ENCODE peak calls at places on chromosomes 6 and 20, in four cellular contexts. B, D, N and X are unnamed samples.

GRCh38 chr6:53216301-53216700 is 67.7 kb upstream of the GCM1 start:
- DNase-seq in B (no peak), D (no peak), N (no peak), X (no peak)

GRCh38 chr20:63703471-63703975 is 4.3 kb downstream of the ARFRP1 start:
- DNase-seq in B (no peak), D (no peak), N (no peak), X (no peak)

GRCh38 chr20:55953201-55953600 is 52.1 kb downstream of the CBLN4 start:
- DNase-seq in B (no peak), D (no peak), N (no peak), X (no peak)

GRCh38 chr20:41854765-41855164 is 236.6 kb upstream of the CHD6 start:
- DNase-seq in B (no peak), D (no peak), N (no peak), X (no peak)

GRCh38 chr6:5712349-5713215 is 294.1 kb downstream of the NRN1 start:
- DNase-seq in B (no peak), D (no peak), N (no peak), X (no peak)

GRCh38 chr20:51326241-51326819 is 216.2 kb downstream of the NFATC2 start:
- DNase-seq in B (no peak), D (peak), N (peak), X (no peak)

GRCh38 chr6:47710295-47710694 is 11.9 kb downstream of the ADGRF4 start:
- DNase-seq in B (no peak), D (no peak), N (no peak), X (no peak)

GRCh38 chr6:24140572-24140971 is 14.6 kb downstream of the NRSN1 start:
- DNase-seq in B (no peak), D (no peak), N (no peak), X (no peak)

GRCh38 chr6:155212616-155213380 is 51.0 kb upstream of the CLDN20 start:
- DNase-seq in B (no peak), D (no peak), N (no peak), X (no peak)

GRCh38 chr20:40855269-40855668 is 166.2 kb upstream of the MAFB start:
- DNase-seq in B (no peak), D (no peak), N (no peak), X (no peak)

GRCh38 chr6:150352321-150353296 is 16.2 kb upstream of the IYD start:
- DNase-seq in B (no peak), D (peak), N (no peak), X (no peak)

GRCh38 chr20:13384132-13384531 is 163.1 kb downstream of the ISM1 start:
- DNase-seq in B (no peak), D (no peak), N (no peak), X (no peak)

GRCh38 chr20:2760381-2761305 is 39.8 kb downstream of the CPXM1 start:
- DNase-seq in B (no peak), D (no peak), N (no peak), X (peak)

GRCh38 chr20:44173116-44173515 is 13.9 kb downstream of the JPH2 start:
- DNase-seq in B (no peak), D (no peak), N (no peak), X (no peak)

GRCh38 chr6:144659202-144659731 is 374.1 kb downstream of the UTRN start:
- DNase-seq in B (no peak), D (peak), N (no peak), X (peak)

GRCh38 chr6:1554881-1555569 is 54.7 kb upstream of the FOXC1 start:
- DNase-seq in B (peak), D (peak), N (peak), X (peak)

GRCh38 chr6:138847884-138848283 is 52.0 kb downstream of the ECT2L start:
- DNase-seq in B (no peak), D (no peak), N (no peak), X (no peak)

GRCh38 chr20:50848341-50848808 is 53.5 kb downstream of the BCAS4 start:
- DNase-seq in B (no peak), D (peak), N (no peak), X (no peak)

GRCh38 chr6:8858854-8859257 is 423.5 kb upstream of the SLC35B3 start:
- DNase-seq in B (no peak), D (no peak), N (no peak), X (no peak)

GRCh38 chr6:136069119-136069518 is 181.0 kb downstream of the MTFR2 start:
- DNase-seq in B (no peak), D (peak), N (no peak), X (no peak)

GRCh38 chr6:20340056-20340455 is 61.6 kb upstream of the E2F3 start:
- DNase-seq in B (no peak), D (no peak), N (no peak), X (no peak)

GRCh38 chr6:104736545-104736944 is 123.2 kb downstream of the HACE1 start:
- DNase-seq in B (no peak), D (no peak), N (no peak), X (no peak)

GRCh38 chr20:16003310-16003709 is 569.9 kb downstream of the KIF16B start:
- DNase-seq in B (no peak), D (no peak), N (no peak), X (no peak)

GRCh38 chr20:33673411-33674293 is 576 bp downstream of the NECAB3 start:
- DNase-seq in B (no peak), D (no peak), N (no peak), X (no peak)

GRCh38 chr6:2731281-2731909 is 19.3 kb downstream of the MYLK4 start:
- DNase-seq in B (no peak), D (no peak), N (no peak), X (no peak)

GRCh38 chr6:14751645-14752173 is 494.2 kb upstream of the JARID2 start:
- DNase-seq in B (no peak), D (no peak), N (no peak), X (no peak)

GRCh38 chr6:2149370-2150006 is 95.9 kb downstream of the GMDS start:
- DNase-seq in B (no peak), D (no peak), N (no peak), X (no peak)

GRCh38 chr20:23114018-23114417 is 27.9 kb upstream of the CD93 start:
- DNase-seq in B (no peak), D (peak), N (no peak), X (peak)

GRCh38 chr6:34663887-34664269 is 32.7 kb downstream of the ILRUN start:
- DNase-seq in B (no peak), D (peak), N (no peak), X (no peak)

GRCh38 chr20:20010639-20011500 is 6.3 kb upstream of the NAA20 start:
- DNase-seq in B (no peak), D (peak), N (no peak), X (no peak)

GRCh38 chr6:36555750-36556252 is 8.5 kb upstream of the STK38 start:
- DNase-seq in B (no peak), D (no peak), N (no peak), X (no peak)
- TF ChIP-seq CTCF in B (no peak), D (no peak), N (no peak), X (no peak)

DNA sequence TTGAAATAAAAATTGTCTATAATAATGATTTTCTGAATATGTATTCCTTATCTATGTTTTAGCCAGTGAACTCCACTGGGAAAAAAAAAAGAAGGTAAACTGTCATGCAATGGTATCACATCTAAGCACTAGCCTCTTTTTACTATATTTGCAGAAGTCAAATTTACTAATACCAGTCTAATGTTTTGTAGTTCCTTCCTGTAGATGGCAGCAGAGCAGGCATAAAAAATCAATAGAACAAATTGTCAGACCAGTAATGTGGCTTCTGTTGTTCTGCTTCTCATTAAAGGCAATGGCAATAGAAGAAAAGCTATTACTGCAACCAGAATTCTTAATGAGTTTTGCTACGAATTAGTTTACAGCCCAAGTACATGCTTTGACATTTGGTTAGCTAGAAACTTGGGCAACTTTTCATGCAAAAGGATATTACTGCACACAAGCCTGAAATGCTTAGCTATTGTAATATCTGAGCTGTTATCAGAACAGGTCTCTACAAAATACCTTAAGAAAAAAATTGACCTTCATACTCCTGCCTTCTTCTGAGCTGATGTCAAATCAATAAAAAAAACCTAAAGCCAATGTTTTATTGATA is 476.9 kb downstream of the KHDRBS2 start:
- DNase-seq in B (no peak), D (peak), N (no peak), X (no peak)
- TF ChIP-seq CTCF in B (peak), D (peak), N (no peak), X (no peak)

DNA sequence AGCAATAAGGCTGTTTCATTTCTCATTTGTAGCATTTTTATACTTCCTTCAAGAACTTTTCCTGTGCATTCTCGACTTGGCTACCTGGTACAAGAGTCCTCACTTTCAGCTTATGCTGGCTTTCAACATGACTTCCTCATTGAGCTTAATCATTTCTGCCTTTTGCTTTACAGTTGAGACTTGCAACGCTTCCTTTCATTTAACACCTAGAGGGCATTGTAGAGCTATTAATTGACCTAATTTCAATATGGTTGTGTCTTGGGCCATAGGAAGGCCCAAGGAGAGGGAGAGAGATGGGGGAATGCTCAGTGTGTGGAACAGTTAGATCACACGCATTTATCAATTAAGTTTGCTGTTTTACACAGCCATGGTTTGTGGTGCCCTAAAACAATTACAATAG is 37.2 kb downstream of the SLC22A2 start:
- DNase-seq in B (no peak), D (peak), N (no peak), X (no peak)
- TF ChIP-seq CTCF in B (peak), D (peak), N (no peak), X (no peak)

DNA sequence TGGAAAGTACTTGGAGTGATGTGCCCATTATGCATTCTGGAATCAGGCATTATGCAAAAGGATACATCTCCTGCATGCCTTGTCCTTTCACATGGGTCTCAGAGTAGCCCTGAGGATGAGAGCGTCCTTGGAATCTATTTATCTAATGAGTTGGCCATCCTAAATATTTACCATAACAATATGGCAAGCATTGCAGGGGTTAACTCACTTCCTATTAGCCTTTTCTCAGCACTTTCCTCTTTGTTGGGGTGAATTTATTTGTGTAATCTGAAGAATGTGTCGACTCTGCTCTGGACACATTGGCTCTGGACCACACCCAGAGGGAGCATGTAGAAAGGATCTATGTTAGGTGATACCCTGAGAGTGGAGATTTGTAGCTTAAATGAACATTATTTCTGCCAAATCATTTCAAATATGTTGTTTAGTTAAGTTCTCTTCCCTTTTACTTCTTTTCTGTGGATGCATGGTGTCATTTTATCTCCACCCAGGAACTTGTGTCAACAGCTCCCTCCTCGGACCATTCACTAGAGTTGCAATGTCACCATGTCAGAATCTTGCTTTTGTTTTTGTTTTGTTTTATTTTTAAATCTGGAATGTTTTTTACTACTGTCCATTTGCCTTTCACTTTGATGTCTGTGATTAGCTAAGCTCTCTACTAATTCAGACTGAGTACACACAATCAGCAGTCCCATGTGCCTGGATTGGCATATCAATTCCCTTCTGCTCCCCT is 757.0 kb upstream of the MMS22L start:
- DNase-seq in B (no peak), D (peak), N (no peak), X (no peak)
- TF ChIP-seq CTCF in B (peak), D (peak), N (no peak), X (no peak)

GRCh38 chr20:37901667-37902503 is 1.0 kb upstream of the VSTM2L start:
- DNase-seq in B (peak), D (peak), N (no peak), X (no peak)
- TF ChIP-seq CTCF in B (peak), D (peak), N (no peak), X (no peak)